ENCODE peak calls at places on chromosomes 13 and 19, in four cellular contexts. K is HepG2, L is H1, I is GM12878. F is an unnamed sample.

GRCh38 chr13:70107125-70107497 is 515 bp upstream of the ATXN8OS start:
- DNase-seq in K (no peak), L (no peak), I (no peak), F (no peak)

GRCh38 chr19:42524250-42524649 is 4.0 kb downstream of the CEACAM1 start:
- DNase-seq in K (no peak), L (no peak), I (no peak), F (no peak)

GRCh38 chr13:79988573-79988972 is 352.4 kb downstream of the SPRY2 start:
- DNase-seq in K (no peak), L (no peak), I (no peak), F (no peak)

GRCh38 chr19:16516923-16517610 is 20.9 kb downstream of the C19orf44 start:
- DNase-seq in K (no peak), L (no peak), I (no peak), F (no peak)

GRCh38 chr13:48749699-48750473 is 96.2 kb downstream of the CYSLTR2 start:
- DNase-seq in K (peak; percentile 76), L (peak; percentile 46), I (peak; percentile 73), F (no peak)

GRCh38 chr13:26881154-26881553 is 120.6 kb upstream of the GPR12 start:
- DNase-seq in K (no peak), L (no peak), I (no peak), F (no peak)

GRCh38 chr13:99436013-99436412 is 65.3 kb upstream of the TM9SF2 start:
- DNase-seq in K (peak; percentile 11), L (no peak), I (no peak), F (no peak)

GRCh38 chr19:19468424-19469050 is 46.8 kb downstream of the TSSK6 start:
- DNase-seq in K (no peak), L (no peak), I (no peak), F (no peak)

GRCh38 chr13:36887758-36888521 is 32.1 kb downstream of the SMAD9 start:
- DNase-seq in K (no peak), L (no peak), I (peak; percentile 21), F (no peak)

GRCh38 chr13:113044431-113045114 is 61.0 kb upstream of the F7 start:
- DNase-seq in K (no peak), L (no peak), I (no peak), F (no peak)

GRCh38 chr19:53333071-53333465 is 481 bp upstream of the ZNF845 start:
- DNase-seq in K (no peak), L (no peak), I (no peak), F (peak; percentile 8)

GRCh38 chr13:102773441-102774209 is at the start of gene TEX30:
- DNase-seq in K (no peak), L (peak; percentile 36), I (peak; percentile 38), F (peak; percentile 49)

GRCh38 chr19:447816-448546 is 12.9 kb downstream of the SHC2 start:
- DNase-seq in K (no peak), L (no peak), I (no peak), F (no peak)

GRCh38 chr19:2016041-2016807 is 710 bp upstream of the BTBD2 start:
- DNase-seq in K (peak; percentile 63), L (no peak), I (peak; percentile 46), F (no peak)

GRCh38 chr19:56291857-56292256 is 19.3 kb downstream of the EDDM13 start:
- DNase-seq in K (no peak), L (no peak), I (no peak), F (no peak)

GRCh38 chr19:35458821-35459391 is 10.8 kb downstream of the FFAR2 start:
- DNase-seq in K (peak; percentile 92), L (no peak), I (peak; percentile 64), F (no peak)

GRCh38 chr13:107585466-107585865 is 629.9 kb downstream of the LIG4 start:
- DNase-seq in K (no peak), L (no peak), I (no peak), F (no peak)

GRCh38 chr13:35889560-35889959 is 241.6 kb downstream of the DCLK1 start:
- DNase-seq in K (no peak), L (no peak), I (no peak), F (no peak)

GRCh38 chr19:40661616-40662015 is 28.8 kb downstream of the NUMBL start:
- DNase-seq in K (no peak), L (no peak), I (no peak), F (no peak)

GRCh38 chr13:113546571-113547247 is 37.8 kb upstream of the TFDP1 start:
- DNase-seq in K (no peak), L (no peak), I (no peak), F (no peak)

GRCh38 chr13:45626731-45627374 is 11.3 kb upstream of the ERICH6B start:
- DNase-seq in K (no peak), L (no peak), I (no peak), F (no peak)

GRCh38 chr19:12580180-12580694 is 29.0 kb upstream of the ZNF564 start:
- DNase-seq in K (peak; percentile 78), L (no peak), I (no peak), F (no peak)

GRCh38 chr19:14361824-14362223 is 19.4 kb upstream of the ADGRE5 start:
- DNase-seq in K (no peak), L (peak; percentile 49), I (no peak), F (no peak)

GRCh38 chr13:42216422-42216735 is 55.6 kb upstream of the AKAP11 start:
- DNase-seq in K (no peak), L (no peak), I (no peak), F (no peak)

GRCh38 chr19:1130801-1131717 is 27.3 kb downstream of the GPX4 start:
- DNase-seq in K (no peak), L (no peak), I (no peak), F (no peak)

GRCh38 chr19:51148571-51148970 is 6.5 kb downstream of the SIGLEC7 start:
- DNase-seq in K (no peak), L (no peak), I (no peak), F (no peak)

GRCh38 chr13:32791545-32792172 is 205.4 kb downstream of the PDS5B start:
- DNase-seq in K (peak; percentile 30), L (no peak), I (peak; percentile 62), F (no peak)

GRCh38 chr19:56476671-56477428 is at the start of gene ZNF667:
- DNase-seq in K (no peak), L (no peak), I (no peak), F (no peak)

GRCh38 chr13:79900356-79900755 is 419.4 kb downstream of the NDFIP2 start:
- DNase-seq in K (no peak), L (no peak), I (no peak), F (no peak)

GRCh38 chr13:23322353-23323336 is 110.9 kb downstream of the SACS start:
- DNase-seq in K (no peak), L (no peak), I (no peak), F (no peak)

GRCh38 chr13:73870970-73871935 is 263.0 kb downstream of the KLF12 start:
- DNase-seq in K (no peak), L (no peak), I (no peak), F (peak; percentile 16)

GRCh38 chr19:40284501-40285352 is at the start of gene AKT2:
- DNase-seq in K (no peak), L (peak; percentile 29), I (peak; percentile 48), F (peak; percentile 51)

GRCh38 chr13:29484236-29484635 is 111.3 kb downstream of the SLC7A1 start:
- DNase-seq in K (no peak), L (no peak), I (no peak), F (no peak)

GRCh38 chr13:29487466-29488454 is 107.7 kb downstream of the SLC7A1 start:
- DNase-seq in K (peak; percentile 8), L (no peak), I (no peak), F (no peak)

GRCh38 chr13:29483211-29483610 is 112.3 kb downstream of the SLC7A1 start:
- DNase-seq in K (no peak), L (no peak), I (no peak), F (no peak)

GRCh38 chr13:29482504-29482903 is 113.0 kb downstream of the SLC7A1 start:
- DNase-seq in K (no peak), L (no peak), I (no peak), F (no peak)

GRCh38 chr13:29484796-29485195 is 110.7 kb downstream of the SLC7A1 start:
- DNase-seq in K (no peak), L (no peak), I (no peak), F (no peak)
- H3K4me3 ChIP-seq in K (no peak overlapping the region), L (no peak overlapping the region), I (no peak overlapping the region), F (no peak overlapping the region)

GRCh38 chr13:21420706-21421105 is 38.4 kb downstream of the ZDHHC20 start:
- DNase-seq in K (no peak), L (no peak), I (no peak), F (no peak)
- TF ChIP-seq ZNF274 in K (no peak), L (no peak), I (no peak), F (no peak)

GRCh38 chr13:29704648-29705047 is 109.2 kb upstream of the SLC7A1 start:
- DNase-seq in K (no peak), L (no peak), I (no peak), F (no peak)

GRCh38 chr13:29707876-29708543 is 112.5 kb upstream of the SLC7A1 start:
- DNase-seq in K (peak; percentile 44), L (peak; percentile 59), I (no peak), F (peak; percentile 25)

GRCh38 chr13:29706923-29707322 is 111.4 kb upstream of the SLC7A1 start:
- DNase-seq in K (no peak), L (no peak), I (no peak), F (no peak)

GRCh38 chr13:29702912-29703351 is 107.4 kb upstream of the SLC7A1 start:
- DNase-seq in K (no peak), L (peak; percentile 27), I (no peak), F (no peak)

GRCh38 chr13:29703421-29703820 is 107.9 kb upstream of the SLC7A1 start:
- DNase-seq in K (no peak), L (no peak), I (no peak), F (no peak)
- TF ChIP-seq SUZ12 in K (no peak), L (no peak), I (no peak), F (no peak)

GRCh38 chr19:34067861-34068271 is 104.4 kb upstream of the LSM14A start:
- DNase-seq in K (no peak), L (no peak), I (no peak), F (no peak)
- H3K4me3 ChIP-seq in K (no peak overlapping the region), L (no peak overlapping the region), I (no peak overlapping the region), F (no peak overlapping the region)

F was measured in NT2/D1.